ENCODE peak calls at places on chromosomes 16 and 17, in seven cellular contexts. A, R, L, P, M, X and U are unnamed samples.

GRCh38 chr17:35167666-35168065 is 20.0 kb downstream of the UNC45B start:
- DNase-seq in A (no peak), R (no peak), L (no peak), P (no peak), M (no peak), X (no peak), U (peak)

GRCh38 chr16:85173077-85173980 is 61.1 kb upstream of the CIBAR2 start:
- DNase-seq in A (no peak), R (peak), L (no peak), P (no peak), M (no peak), X (no peak), U (peak)

GRCh38 chr17:60817187-60817586 is 139.5 kb downstream of the BCAS3 start:
- DNase-seq in A (no peak), R (no peak), L (no peak), P (no peak), M (no peak), X (no peak), U (peak)

GRCh38 chr16:1277016-1277944 is 21.4 kb downstream of the TPSD1 start:
- DNase-seq in A (no peak), R (no peak), L (no peak), P (no peak), M (no peak), X (no peak), U (no peak)

GRCh38 chr17:49230636-49231562 is at the start of gene PHOSPHO1:
- DNase-seq in A (peak), R (peak), L (no peak), P (peak), M (peak), X (peak), U (peak)

GRCh38 chr17:77506371-77506991 is 365.7 kb downstream of the SEC14L1 start:
- DNase-seq in A (no peak), R (no peak), L (no peak), P (no peak), M (no peak), X (no peak), U (no peak)

GRCh38 chr17:58564971-58565370 is 50.5 kb upstream of the MTMR4 start:
- DNase-seq in A (no peak), R (no peak), L (no peak), P (no peak), M (no peak), X (no peak), U (no peak)

GRCh38 chr17:81486174-81486810 is 26.3 kb downstream of the ACTG1 start:
- DNase-seq in A (no peak), R (no peak), L (no peak), P (no peak), M (no peak), X (no peak), U (no peak)

GRCh38 chr17:29291163-29291752 is 2.7 kb downstream of the NUFIP2 start:
- DNase-seq in A (no peak), R (no peak), L (peak), P (peak), M (no peak), X (peak), U (peak)

GRCh38 chr17:80724723-80725388 is 180.2 kb downstream of the RPTOR start:
- DNase-seq in A (no peak), R (no peak), L (no peak), P (no peak), M (no peak), X (no peak), U (peak)

GRCh38 chr17:10380631-10381408 is 8.0 kb upstream of the MYH13 start:
- DNase-seq in A (no peak), R (no peak), L (no peak), P (no peak), M (no peak), X (no peak), U (peak)

GRCh38 chr17:77958716-77959215 is 263 bp downstream of the TNRC6C start:
- DNase-seq in A (no peak), R (no peak), L (no peak), P (no peak), M (no peak), X (no peak), U (no peak)